ENCODE peak calls at places on chromosomes 2 and 18, in four cellular contexts. One of them, this sample, is unnamed.

GRCh38 chr2:74725287-74725686 is 71.2 kb downstream of the SEMA4F start:
- DNase-seq in activated T-helper 1 cell treated with Interleukin-2 at 50 U/mL for 16 hours: no peak
- DNase-seq in activated gamma-delta T cell treated with anti-CD3 and anti-CD28 coated beads, Interleukin-2, amount 50 U/mL, for 16 hours: no peak
- DNase-seq in NCI-H146: no peak
- DNase-seq in this sample: no peak

GRCh38 chr2:47360937-47361336 is 42.0 kb upstream of the MSH2 start:
- DNase-seq in NCI-H146: no peak
- DNase-seq in activated T-helper 1 cell treated with Interleukin-2 at 50 U/mL for 16 hours: no peak
- DNase-seq in activated gamma-delta T cell treated with anti-CD3 and anti-CD28 coated beads, Interleukin-2, amount 50 U/mL, for 16 hours: no peak
- DNase-seq in this sample: no peak

GRCh38 chr18:75280427-75281280 is 70.1 kb downstream of the TSHZ1 start:
- DNase-seq in NCI-H146: no peak
- DNase-seq in activated T-helper 1 cell treated with Interleukin-2 at 50 U/mL for 16 hours: no peak
- DNase-seq in activated gamma-delta T cell treated with anti-CD3 and anti-CD28 coated beads, Interleukin-2, amount 50 U/mL, for 16 hours: no peak
- DNase-seq in this sample: no peak

GRCh38 chr2:170391018-170391417 is 213.1 kb downstream of the MYO3B start:
- DNase-seq in activated T-helper 1 cell treated with Interleukin-2 at 50 U/mL for 16 hours: no peak
- DNase-seq in activated gamma-delta T cell treated with anti-CD3 and anti-CD28 coated beads, Interleukin-2, amount 50 U/mL, for 16 hours: no peak
- DNase-seq in NCI-H146: no peak
- DNase-seq in this sample: no peak

GRCh38 chr2:152573168-152573567 is 144.1 kb downstream of the PRPF40A start:
- DNase-seq in activated gamma-delta T cell treated with anti-CD3 and anti-CD28 coated beads, Interleukin-2, amount 50 U/mL, for 16 hours: peak
- DNase-seq in activated T-helper 1 cell treated with Interleukin-2 at 50 U/mL for 16 hours: no peak
- DNase-seq in NCI-H146: no peak
- DNase-seq in this sample: peak

GRCh38 chr2:157940024-157940423 is 63.9 kb upstream of the ACVR1 start:
- DNase-seq in activated T-helper 1 cell treated with Interleukin-2 at 50 U/mL for 16 hours: no peak
- DNase-seq in activated gamma-delta T cell treated with anti-CD3 and anti-CD28 coated beads, Interleukin-2, amount 50 U/mL, for 16 hours: no peak
- DNase-seq in NCI-H146: no peak
- DNase-seq in this sample: no peak

GRCh38 chr2:128643221-128644065 is 324.8 kb upstream of the HS6ST1 start:
- DNase-seq in NCI-H146: no peak
- DNase-seq in activated gamma-delta T cell treated with anti-CD3 and anti-CD28 coated beads, Interleukin-2, amount 50 U/mL, for 16 hours: no peak
- DNase-seq in activated T-helper 1 cell treated with Interleukin-2 at 50 U/mL for 16 hours: no peak
- DNase-seq in this sample: no peak

GRCh38 chr2:66957198-66957597 is 439.9 kb upstream of the ETAA1 start:
- DNase-seq in activated gamma-delta T cell treated with anti-CD3 and anti-CD28 coated beads, Interleukin-2, amount 50 U/mL, for 16 hours: no peak
- DNase-seq in activated T-helper 1 cell treated with Interleukin-2 at 50 U/mL for 16 hours: no peak
- DNase-seq in NCI-H146: no peak
- DNase-seq in this sample: no peak

GRCh38 chr2:48341556-48342133 is 188.3 kb upstream of the STON1 start:
- DNase-seq in activated T-helper 1 cell treated with Interleukin-2 at 50 U/mL for 16 hours: no peak
- DNase-seq in activated gamma-delta T cell treated with anti-CD3 and anti-CD28 coated beads, Interleukin-2, amount 50 U/mL, for 16 hours: no peak
- DNase-seq in NCI-H146: no peak
- DNase-seq in this sample: no peak

This sample was measured in NK-92 treated with Interleukin-12 subunit alpha and Interleukin-12 subunit beta, amount 100 ng/mL, for 24 hours.